ENCODE peak calls at places on chromosomes 1 and 21, in nine cellular contexts. K, R, S, N, Q, Y, B, G and X are unnamed samples.

GRCh38 chr1:90510143-90510542 is 207.0 kb downstream of the BARHL2 start:
- DNase-seq in K (no peak), S (no peak), R (peak; percentile 28), N (no peak), Y (no peak), G (no peak), Q (no peak), B (no peak), X (no peak)

GRCh38 chr1:36284517-36284916 is 21.7 kb upstream of the SH3D21 start:
- DNase-seq in B (no peak), G (no peak), N (no peak), K (no peak), S (no peak), Y (no peak), R (no peak), Q (no peak), X (no peak)

GRCh38 chr1:5908461-5909375 is 83.5 kb downstream of the NPHP4 start:
- DNase-seq in B (no peak), K (no peak), R (no peak), N (no peak), S (no peak), Q (no peak), G (no peak), Y (no peak), X (no peak)

GRCh38 chr1:23727362-23727811 is 15.9 kb upstream of the ELOA start:
- DNase-seq in Q (peak; percentile 93), N (peak; percentile 59), G (no peak), R (peak; percentile 80), Y (peak; percentile 55), B (no peak), K (peak; percentile 55), S (no peak), X (no peak)

GRCh38 chr1:231885209-231885854 is 258.7 kb downstream of the DISC1 start:
- DNase-seq in K (no peak), N (no peak), S (no peak), G (peak; percentile 34), Y (no peak), B (no peak), R (no peak), Q (no peak), X (no peak)

GRCh38 chr1:193019442-193020026 is 39.6 kb downstream of the UCHL5 start:
- DNase-seq in Y (peak; percentile 11), G (peak; percentile 75), R (peak; percentile 49), Q (no peak), B (peak; percentile 61), K (peak; percentile 14), N (no peak), S (no peak), X (no peak)

GRCh38 chr1:63429281-63429680 is 61.9 kb downstream of the ALG6 start:
- DNase-seq in B (no peak), S (no peak), Y (no peak), K (no peak), Q (no peak), N (no peak), G (no peak), R (no peak), X (no peak)

GRCh38 chr1:156945881-156946661 is 25.6 kb downstream of the LRRC71 start:
- DNase-seq in N (no peak), R (no peak), G (peak; percentile 70), Q (no peak), Y (no peak), K (no peak), S (no peak), B (no peak), X (no peak)

GRCh38 chr1:209652873-209653401 is 712 bp upstream of the LAMB3 start:
- DNase-seq in G (peak; percentile 100), R (peak; percentile 49), Q (peak; percentile 92), N (no peak), S (no peak), B (no peak), Y (no peak), K (no peak), X (no peak)

GRCh38 chr1:242544071-242544470 is 19.6 kb upstream of the PLD5 start:
- DNase-seq in Q (no peak), R (no peak), S (no peak), Y (no peak), G (no peak), K (no peak), N (no peak), B (no peak), X (no peak)

GRCh38 chr1:235673981-235674380 is 24.4 kb upstream of the GNG4 start:
- DNase-seq in K (no peak), Q (no peak), G (no peak), R (no peak), N (no peak), B (peak; percentile 82), S (no peak), Y (no peak), X (no peak)

GRCh38 chr21:42063206-42063577 is 7.9 kb upstream of the UMODL1 start:
- DNase-seq in K (no peak), Y (no peak), G (no peak), S (no peak), Q (no peak), R (peak; percentile 74), B (no peak), N (peak; percentile 62), X (no peak)

GRCh38 chr1:78333426-78334012 is 157.3 kb upstream of the PTGFR start:
- DNase-seq in K (peak; percentile 5), B (peak; percentile 40), G (peak; percentile 32), Y (no peak), R (peak; percentile 60), S (no peak), N (peak; percentile 4), Q (no peak), X (peak; percentile 5)

GRCh38 chr1:2242814-2243725 is 15.0 kb downstream of the SKI start:
- DNase-seq in S (no peak), B (no peak), Q (no peak), G (no peak), Y (no peak), R (no peak), K (no peak), N (no peak), X (no peak)

GRCh38 chr1:108913105-108913948 is 36.5 kb downstream of the GPSM2 start:
- DNase-seq in B (no peak), Y (no peak), Q (no peak), S (no peak), G (no peak), K (no peak), N (no peak), R (no peak), X (no peak)

GRCh38 chr21:44872266-44872567 is 1.3 kb downstream of the PTTG1IP start:
- DNase-seq in S (no peak), N (no peak), K (no peak), B (no peak), Y (no peak), G (no peak), R (no peak), Q (no peak), X (no peak)
- TF ChIP-seq CTCF in S (no peak), N (no peak), K (no peak), B (no peak), Y (no peak), G (peak; percentile 41), R (no peak), Q (no peak), X (no peak)

GRCh38 chr1:82778612-82779011 is 977.9 kb downstream of the ADGRL2 start:
- DNase-seq in K (no peak), G (peak; percentile 54), N (no peak), Y (no peak), B (peak; percentile 4), Q (no peak), R (no peak), S (no peak), X (no peak)
- TF ChIP-seq CTCF in K (no peak), G (peak; percentile 67), N (peak; percentile 4), Y (no peak), B (peak; percentile 49), Q (no peak), R (peak; percentile 28), S (no peak), X (no peak)

DNA sequence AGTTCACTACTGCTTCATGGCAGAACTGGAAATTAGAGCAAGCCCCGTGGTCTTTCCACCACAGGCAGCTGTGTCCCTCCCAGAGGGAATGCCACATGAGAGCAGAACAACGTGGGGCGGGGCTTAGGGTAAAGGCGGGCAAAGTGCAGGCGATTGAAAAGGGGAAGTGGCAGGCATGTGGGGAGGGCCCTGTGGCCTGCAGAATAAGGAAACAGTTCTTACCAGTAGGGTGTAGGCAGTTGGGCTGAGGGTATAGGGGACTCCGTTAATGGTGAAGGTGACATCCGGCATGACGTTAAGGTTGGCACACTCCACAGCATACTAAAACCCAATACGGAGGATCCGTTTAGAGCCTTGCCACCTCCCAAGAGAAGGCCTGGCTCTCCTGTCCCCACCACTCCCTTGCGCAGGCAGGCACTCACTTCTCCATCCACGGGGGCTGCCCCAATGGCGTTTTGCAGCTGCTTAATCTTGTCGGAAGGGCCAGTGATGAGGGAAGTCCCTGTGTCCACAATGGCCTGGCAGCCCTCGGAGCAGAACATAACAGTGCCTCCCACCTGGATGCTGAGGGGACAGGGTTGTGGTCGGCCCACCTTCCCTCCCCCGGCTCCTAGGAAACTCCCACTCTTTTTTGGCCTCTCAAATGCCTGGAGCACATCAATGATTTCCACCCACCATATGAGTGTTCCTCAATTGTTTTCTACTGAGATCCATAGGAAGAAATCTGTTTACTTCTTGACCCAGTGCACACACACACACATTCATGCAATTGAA is 9.1 kb upstream of the RAB7B start:
- DNase-seq in G (no peak), B (no peak), Y (peak; percentile 70), R (peak; percentile 80), Q (peak; percentile 90), K (peak; percentile 50), S (no peak), N (peak; percentile 65), X (no peak)
- TF ChIP-seq CTCF in G (no peak), B (no peak), Y (no peak), R (no peak), Q (no peak), K (no peak), S (no peak), N (no peak), X (no peak)

GRCh38 chr1:102172200-102172599 is 175.5 kb upstream of the OLFM3 start:
- DNase-seq in N (no peak), Q (no peak), Y (no peak), B (no peak), G (no peak), K (no peak), S (no peak), R (no peak), X (no peak)

GRCh38 chr1:102178483-102178882 is 181.8 kb upstream of the OLFM3 start:
- DNase-seq in B (no peak), Y (no peak), S (no peak), G (no peak), R (no peak), N (no peak), K (no peak), Q (no peak), X (no peak)

GRCh38 chr1:102174259-102174863 is 177.6 kb upstream of the OLFM3 start:
- DNase-seq in N (no peak), Y (no peak), Q (no peak), S (no peak), K (peak; percentile 16), B (peak; percentile 36), R (peak; percentile 40), G (peak; percentile 51), X (peak; percentile 5)
- TF ChIP-seq CTCF in N (peak; percentile 91), Y (peak; percentile 61), Q (peak; percentile 23), S (no peak), K (peak; percentile 82), B (peak; percentile 58), R (peak; percentile 85), G (peak; percentile 78), X (peak; percentile 50)